ENCODE peak calls at places on chromosomes 6 and 20, in eight cellular contexts. V, B, F, U, G, Y, E and W are unnamed samples.

GRCh38 chr6:159097256-159097655 is 52.5 kb upstream of the TAGAP start:
- DNase-seq in V (no peak), B (no peak), F (no peak), U (no peak), G (no peak), Y (no peak), E (no peak), W (no peak)

GRCh38 chr6:118187568-118188164 is 280.6 kb downstream of the SLC35F1 start:
- DNase-seq in V (peak; percentile 82), B (no peak), F (no peak), U (no peak), G (no peak), Y (peak; percentile 73), E (peak; percentile 23), W (no peak)

GRCh38 chr6:50030777-50031562 is 9.2 kb upstream of the DEFB110 start:
- DNase-seq in V (peak; percentile 1), B (no peak), F (no peak), U (peak; percentile 65), G (peak; percentile 81), Y (no peak), E (peak; percentile 25), W (peak; percentile 6)

GRCh38 chr20:57922701-57923100 is 212.9 kb upstream of the PMEPA1 start:
- DNase-seq in V (no peak), B (no peak), F (peak; percentile 9), U (no peak), G (no peak), Y (no peak), E (no peak), W (no peak)

GRCh38 chr6:155224031-155224451 is 39.8 kb upstream of the CLDN20 start:
- DNase-seq in V (peak; percentile 91), B (peak; percentile 90), F (no peak), U (peak; percentile 60), G (no peak), Y (no peak), E (peak; percentile 92), W (peak; percentile 96)

GRCh38 chr6:24009319-24009718 is 116.7 kb upstream of the NRSN1 start:
- DNase-seq in V (no peak), B (no peak), F (no peak), U (no peak), G (no peak), Y (no peak), E (no peak), W (no peak)

GRCh38 chr6:53547815-53548496 is 3.1 kb upstream of the GCLC start:
- DNase-seq in V (peak; percentile 99), B (peak; percentile 98), F (peak; percentile 97), U (peak; percentile 98), G (peak; percentile 97), Y (peak; percentile 99), E (peak; percentile 88), W (peak; percentile 98)

GRCh38 chr6:79138146-79138545 is 60.1 kb upstream of the PHIP start:
- DNase-seq in V (peak; percentile 13), B (no peak), F (no peak), U (no peak), G (no peak), Y (no peak), E (no peak), W (no peak)

GRCh38 chr6:126086560-126086959 is 100.2 kb downstream of the TRMT11 start:
- DNase-seq in V (no peak), B (peak; percentile 24), F (no peak), U (no peak), G (no peak), Y (no peak), E (no peak), W (no peak)

GRCh38 chr6:100559859-100560258 is 95.1 kb upstream of the SIM1 start:
- DNase-seq in V (no peak), B (no peak), F (no peak), U (no peak), G (no peak), Y (no peak), E (no peak), W (no peak)

GRCh38 chr6:109978174-109979032 is at the start of gene GPR6:
- DNase-seq in V (peak; percentile 64), B (peak; percentile 50), F (peak; percentile 1), U (no peak), G (peak; percentile 89), Y (peak; percentile 92), E (peak; percentile 24), W (peak; percentile 72)

GRCh38 chr20:36861875-36862801 is 13.8 kb upstream of the TLDC2 start:
- DNase-seq in V (peak; percentile 95), B (peak; percentile 44), F (peak; percentile 91), U (peak; percentile 83), G (peak; percentile 79), Y (peak; percentile 92), E (peak; percentile 95), W (peak; percentile 69)

GRCh38 chr6:42848700-42849099 is 30.7 kb upstream of the RPL7L1 start:
- DNase-seq in V (no peak), B (no peak), F (no peak), U (no peak), G (no peak), Y (no peak), E (no peak), W (no peak)

GRCh38 chr20:24273251-24273650 is 196.2 kb upstream of the SYNDIG1 start:
- DNase-seq in V (no peak), B (no peak), F (no peak), U (no peak), G (no peak), Y (no peak), E (no peak), W (no peak)

GRCh38 chr6:44228836-44229235 is 5.4 kb downstream of the SLC29A1 start:
- DNase-seq in V (peak; percentile 77), B (no peak), F (no peak), U (no peak), G (no peak), Y (no peak), E (no peak), W (no peak)

GRCh38 chr20:48704761-48705160 is 123.0 kb downstream of the PREX1 start:
- DNase-seq in V (no peak), B (no peak), F (no peak), U (no peak), G (no peak), Y (no peak), E (no peak), W (no peak)

GRCh38 chr20:47220161-47220582 is 136.3 kb downstream of the ZMYND8 start:
- DNase-seq in V (peak; percentile 49), B (peak; percentile 32), F (no peak), U (peak; percentile 31), G (peak; percentile 64), Y (no peak), E (peak; percentile 21), W (peak; percentile 49)

GRCh38 chr6:37793067-37793466 is 26.5 kb upstream of the ZFAND3 start:
- DNase-seq in V (peak; percentile 30), B (no peak), F (no peak), U (no peak), G (no peak), Y (no peak), E (no peak), W (no peak)

GRCh38 chr6:144423167-144423566 is 138.0 kb downstream of the UTRN start:
- DNase-seq in V (no peak), B (no peak), F (no peak), U (no peak), G (no peak), Y (no peak), E (no peak), W (no peak)

GRCh38 chr20:24337551-24337950 is 131.9 kb upstream of the SYNDIG1 start:
- DNase-seq in V (no peak), B (no peak), F (no peak), U (no peak), G (no peak), Y (no peak), E (no peak), W (no peak)

GRCh38 chr20:8118735-8119134 is 13.3 kb upstream of the PLCB1 start:
- DNase-seq in V (no peak), B (no peak), F (no peak), U (no peak), G (no peak), Y (no peak), E (no peak), W (no peak)

GRCh38 chr6:43490523-43490939 is 13.2 kb downstream of the TJAP1 start:
- DNase-seq in V (no peak), B (no peak), F (peak; percentile 59), U (no peak), G (no peak), Y (no peak), E (no peak), W (no peak)

GRCh38 chr6:121686611-121687023 is 251.2 kb downstream of the GJA1 start:
- DNase-seq in V (peak; percentile 70), B (no peak), F (no peak), U (no peak), G (peak; percentile 87), Y (peak; percentile 63), E (no peak), W (no peak)

GRCh38 chr20:7924692-7925091 is 15.6 kb downstream of the HAO1 start:
- DNase-seq in V (peak; percentile 93), B (peak; percentile 93), F (no peak), U (peak; percentile 81), G (no peak), Y (no peak), E (peak; percentile 84), W (peak; percentile 87)

GRCh38 chr20:12207875-12208274 is 290.2 kb downstream of the BTBD3 start:
- DNase-seq in V (peak; percentile 32), B (peak; percentile 49), F (no peak), U (peak; percentile 30), G (peak; percentile 71), Y (no peak), E (peak; percentile 39), W (peak; percentile 30)

GRCh38 chr6:160128125-160128683 is 6.6 kb downstream of the SLC22A1 start:
- DNase-seq in V (no peak), B (no peak), F (no peak), U (no peak), G (no peak), Y (no peak), E (no peak), W (no peak)

GRCh38 chr6:132973556-132973993 is 159.2 kb downstream of the RPS12 start:
- DNase-seq in V (no peak), B (no peak), F (no peak), U (no peak), G (no peak), Y (no peak), E (no peak), W (no peak)

GRCh38 chr6:122995930-122996796 is at the start of gene CLVS2:
- DNase-seq in V (peak; percentile 49), B (no peak), F (no peak), U (peak; percentile 4), G (peak; percentile 89), Y (peak; percentile 94), E (no peak), W (no peak)

GRCh38 chr20:63740070-63740500 is 509 bp downstream of the SLC2A4RG start:
- DNase-seq in V (peak; percentile 66), B (peak; percentile 15), F (peak; percentile 28), U (no peak), G (no peak), Y (peak; percentile 75), E (peak; percentile 20), W (peak; percentile 29)

GRCh38 chr6:163661271-163661671 is 246.8 kb downstream of the QKI start:
- DNase-seq in V (no peak), B (no peak), F (peak; percentile 37), U (no peak), G (no peak), Y (no peak), E (no peak), W (no peak)

GRCh38 chr6:3165631-3166534 is 8.5 kb upstream of the TUBB2A start:
- DNase-seq in V (peak; percentile 73), B (peak; percentile 58), F (no peak), U (no peak), G (peak; percentile 90), Y (no peak), E (peak; percentile 77), W (no peak)

GRCh38 chr6:128112494-128112893 is 211.6 kb upstream of the THEMIS start:
- DNase-seq in V (no peak), B (peak; percentile 62), F (no peak), U (no peak), G (no peak), Y (no peak), E (no peak), W (peak; percentile 44)

GRCh38 chr6:166488701-166489100 is 97.8 kb downstream of the RAMACL start:
- DNase-seq in V (no peak), B (no peak), F (peak; percentile 22), U (no peak), G (no peak), Y (no peak), E (no peak), W (no peak)